ENCODE peak calls at places on chromosomes 13 and 19, in six cellular contexts. Z is PC-3, I is astrocyte, N is GM23248, C is colonic mucosa, E is endothelial cell of umbilical vein. B is an unnamed sample.
A peak's percentile ranks its signal among the peaks of the same experiment; 100 is the strongest.

GRCh38 chr19:1103691-1104451 is at the start of gene GPX4:
- DNase-seq in I (peak; percentile 94), C (peak; percentile 99), E (peak; percentile 99), N (peak; percentile 100), Z (peak; percentile 98), B (peak; percentile 100)

GRCh38 chr19:2097330-2098327 is 914 bp downstream of the IZUMO4 start:
- DNase-seq in N (peak; percentile 14), Z (no peak), C (no peak), I (no peak), E (no peak), B (peak; percentile 80)

GRCh38 chr13:73417012-73417615 is 358.3 kb downstream of the KLF5 start:
- DNase-seq in C (no peak), I (no peak), E (no peak), Z (peak; percentile 64), N (peak; percentile 26), B (peak; percentile 62)

GRCh38 chr13:99640260-99640659 is 139.0 kb downstream of the TM9SF2 start:
- DNase-seq in Z (no peak), I (no peak), E (no peak), C (no peak), N (no peak), B (no peak)

GRCh38 chr13:26707122-26708006 is 53.2 kb downstream of the GPR12 start:
- DNase-seq in N (peak; percentile 73), Z (peak; percentile 63), E (peak; percentile 41), C (no peak), I (peak; percentile 16), B (peak; percentile 84)

GRCh38 chr13:30165791-30166190 is 141.6 kb downstream of the KATNAL1 start:
- DNase-seq in C (no peak), N (peak; percentile 4), E (no peak), I (peak; percentile 39), Z (no peak), B (no peak)

GRCh38 chr19:56566904-56567273 is 379 bp upstream of the ZNF470 start:
- DNase-seq in E (no peak), I (no peak), N (peak; percentile 63), C (peak; percentile 67), Z (no peak), B (no peak)

GRCh38 chr13:33797622-33798021 is 20.3 kb upstream of the RFC3 start:
- DNase-seq in C (no peak), E (no peak), N (peak; percentile 45), I (peak; percentile 36), Z (peak; percentile 15), B (peak; percentile 53)

GRCh38 chr13:86633346-86633745 is 834.1 kb upstream of the SLITRK6 start:
- DNase-seq in C (no peak), Z (no peak), N (no peak), E (no peak), I (peak; percentile 3), B (no peak)

GRCh38 chr19:31350693-31351211 is 1.5 kb upstream of the TSHZ3 start:
- DNase-seq in C (no peak), N (peak; percentile 87), Z (peak; percentile 22), E (no peak), I (peak; percentile 31), B (no peak)

GRCh38 chr19:19597809-19598306 is 20.6 kb downstream of the PBX4 start:
- DNase-seq in C (no peak), E (no peak), N (no peak), Z (no peak), I (no peak), B (no peak)

GRCh38 chr13:95269756-95270155 is 31.5 kb downstream of the ABCC4 start:
- DNase-seq in E (peak; percentile 59), I (no peak), Z (no peak), N (no peak), C (no peak), B (no peak)

GRCh38 chr19:18415177-18415867 is 3.9 kb upstream of the SSBP4 start:
- DNase-seq in E (peak; percentile 76), I (peak; percentile 25), Z (no peak), N (peak; percentile 88), C (peak; percentile 55), B (no peak)

GRCh38 chr19:14433454-14434156 is 499 bp downstream of the PKN1 start:
- DNase-seq in C (peak; percentile 80), I (no peak), N (peak; percentile 39), Z (peak; percentile 47), E (peak; percentile 18), B (peak; percentile 69)

GRCh38 chr19:1082928-1083816 is 12.0 kb downstream of the POLR2E start:
- DNase-seq in N (no peak), C (no peak), I (no peak), E (no peak), Z (no peak), B (peak; percentile 64)

GRCh38 chr13:90485441-90485840 is 862.0 kb upstream of the MIR17HG start:
- DNase-seq in Z (peak; percentile 80), C (no peak), N (peak; percentile 87), I (peak; percentile 91), E (no peak), B (no peak)

GRCh38 chr13:106794131-106794530 is 226.2 kb upstream of the ARGLU1 start:
- DNase-seq in N (no peak), E (no peak), Z (no peak), I (no peak), C (no peak), B (no peak)

GRCh38 chr19:48190288-48191284 is 20.1 kb downstream of the ZSWIM9 start:
- DNase-seq in N (no peak), C (no peak), I (peak; percentile 94), E (no peak), Z (peak; percentile 97), B (peak; percentile 81)

GRCh38 chr19:12837225-12837624 is 1.1 kb upstream of the MAST1 start:
- DNase-seq in Z (peak; percentile 85), C (no peak), I (no peak), N (no peak), E (no peak), B (no peak)

GRCh38 chr19:12838893-12839656 is 760 bp downstream of the MAST1 start:
- DNase-seq in I (no peak), C (no peak), Z (peak; percentile 47), N (no peak), E (no peak), B (peak; percentile 52)

GRCh38 chr19:12836529-12836863 is 1.8 kb upstream of the MAST1 start:
- DNase-seq in N (no peak), E (no peak), C (no peak), I (no peak), Z (no peak), B (no peak)

GRCh38 chr19:12840091-12841079 is 2.1 kb downstream of the MAST1 start:
- DNase-seq in Z (peak; percentile 93), N (peak; percentile 86), E (peak; percentile 36), C (peak; percentile 91), I (no peak), B (peak; percentile 95)

DNA sequence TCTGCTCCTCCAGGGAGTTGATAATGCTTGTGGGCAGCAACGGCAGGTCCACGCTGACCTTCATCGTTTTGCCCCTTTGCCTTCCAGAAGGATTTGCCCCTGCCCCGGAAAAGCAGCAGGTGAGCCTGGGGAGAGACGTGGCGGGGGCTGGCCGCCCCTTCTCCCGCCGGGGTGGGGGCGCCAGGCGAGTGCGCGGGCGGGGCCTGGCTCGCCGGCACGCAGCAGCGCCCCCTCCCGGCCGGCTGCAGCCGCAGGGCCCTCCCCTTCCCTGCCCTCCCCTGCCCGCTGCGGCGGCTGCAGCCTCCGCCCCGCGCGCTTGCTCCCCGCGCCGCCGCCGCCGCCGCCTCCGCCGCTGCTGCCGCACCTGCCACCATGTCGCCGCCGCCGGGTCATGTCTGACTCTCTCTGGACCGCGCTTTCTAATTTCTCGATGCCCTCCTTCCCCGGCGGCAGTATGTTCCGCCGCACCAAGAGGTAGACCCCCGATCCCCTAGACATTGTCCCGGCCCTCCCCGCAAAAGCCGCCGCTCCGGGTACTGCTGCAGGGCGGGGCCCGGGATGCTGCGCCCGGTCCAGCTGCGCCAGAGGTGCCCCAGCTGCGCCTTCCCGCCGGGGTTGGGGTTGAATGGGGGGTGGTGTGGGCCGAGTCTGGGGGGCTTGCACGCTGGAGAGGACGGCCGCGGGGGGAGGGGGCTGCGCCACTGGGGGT is at the start of gene MAST1:
- DNase-seq in Z (peak; percentile 80), N (peak; percentile 68), I (no peak), E (no peak), C (peak; percentile 40), B (peak; percentile 85)
- H3K9ac ChIP-seq in Z (peak within 1 kb of the TSS; percentile 65), N (no peak within 1 kb of the TSS), I (no peak within 1 kb of the TSS), E (no peak within 1 kb of the TSS), C (peak within 1 kb of the TSS; percentile 24), B (peak within 1 kb of the TSS; percentile 67)

GRCh38 chr13:48573213-48573612 is 40.3 kb upstream of the RCBTB2 start:
- DNase-seq in N (no peak), Z (no peak), E (peak; percentile 77), C (no peak), I (no peak), B (no peak)

GRCh38 chr13:48575014-48575413 is 42.1 kb upstream of the RCBTB2 start:
- DNase-seq in N (no peak), E (no peak), Z (no peak), I (no peak), C (no peak), B (peak; percentile 63)

GRCh38 chr13:48576448-48576993 is 43.6 kb upstream of the RCBTB2 start:
- DNase-seq in I (no peak), Z (no peak), N (no peak), C (no peak), E (no peak), B (no peak)

GRCh38 chr13:48571121-48571901 is 38.4 kb upstream of the RCBTB2 start:
- DNase-seq in I (peak; percentile 74), C (no peak), E (peak; percentile 45), N (peak; percentile 72), Z (no peak), B (peak; percentile 71)

GRCh38 chr13:48574036-48574796 is 41.3 kb upstream of the RCBTB2 start:
- DNase-seq in I (no peak), E (no peak), N (no peak), Z (no peak), C (no peak), B (peak; percentile 77)
- H3K9ac ChIP-seq in I (no peak overlapping the region), E (no peak overlapping the region), N (no peak overlapping the region), Z (no peak overlapping the region), C (no peak overlapping the region), B (peak overlapping the region; percentile 32)

GRCh38 chr13:28429685-28430290 is 65.1 kb downstream of the FLT1 start:
- DNase-seq in C (no peak), E (no peak), N (peak; percentile 21), I (no peak), Z (no peak), B (no peak)
- H3K9ac ChIP-seq in C (no peak overlapping the region), E (no peak overlapping the region), N (no peak overlapping the region), I (no peak overlapping the region), Z (no peak overlapping the region), B (no peak overlapping the region)

GRCh38 chr19:5966941-5967340 is 11.0 kb downstream of the RANBP3 start:
- DNase-seq in I (no peak), Z (no peak), E (no peak), C (no peak), N (no peak), B (no peak)

GRCh38 chr19:5969476-5969875 is 8.5 kb downstream of the RANBP3 start:
- DNase-seq in Z (no peak), N (no peak), E (no peak), I (no peak), C (no peak), B (no peak)

GRCh38 chr19:5967571-5967970 is 10.4 kb downstream of the RANBP3 start:
- DNase-seq in E (no peak), I (no peak), C (no peak), N (no peak), Z (no peak), B (no peak)

GRCh38 chr19:5967994-5968430 is 9.9 kb downstream of the RANBP3 start:
- DNase-seq in C (peak; percentile 90), I (peak; percentile 66), E (peak; percentile 84), Z (peak; percentile 81), N (peak; percentile 81), B (peak; percentile 79)

GRCh38 chr19:5968431-5969373 is 9.2 kb downstream of the RANBP3 start:
- DNase-seq in C (no peak), E (peak; percentile 54), N (no peak), Z (no peak), I (peak; percentile 25), B (peak; percentile 48)
- H3K9ac ChIP-seq in C (no peak overlapping the region), E (peak overlapping the region; percentile 36), N (peak overlapping the region; percentile 38), Z (no peak overlapping the region), I (peak overlapping the region; percentile 24), B (peak overlapping the region; percentile 32)

B was measured in Karpas-422.